ENCODE peak calls at places on chromosomes 16 and 17, in ten cellular contexts. Z is aorta, N is neural progenitor cell, B is heart left ventricle, O is Peyer's patch, W is ascending aorta, X is Karpas-422, L is cardiac muscle cell, P is adipocyte, I is A549. J is an unnamed sample.

GRCh38 chr17:76395980-76396379 is 11.6 kb downstream of the SPHK1 start:
- DNase-seq in Z (no peak), N (no peak), B (no peak), O (no peak), W (no peak), X (no peak), L (no peak), P (no peak), I (no peak), J (no peak)

GRCh38 chr17:76726766-76727718 is at the start of gene METTL23:
- DNase-seq in Z (peak; percentile 95), N (peak; percentile 81), B (peak; percentile 87), O (peak; percentile 85), W (no peak), X (peak; percentile 94), L (peak; percentile 83), P (peak; percentile 89), I (peak; percentile 81), J (peak; percentile 96)

GRCh38 chr17:42097691-42098661 is at the start of gene ZNF385C:
- DNase-seq in Z (no peak), N (peak; percentile 69), B (no peak), O (peak; percentile 39), W (no peak), X (no peak), L (no peak), P (peak; percentile 12), I (no peak), J (no peak)

GRCh38 chr17:68011199-68011665 is 15.0 kb upstream of the C17orf58 start:
- DNase-seq in Z (peak; percentile 80), N (peak; percentile 66), B (peak; percentile 48), O (peak; percentile 44), W (no peak), X (peak; percentile 85), L (peak; percentile 45), P (peak; percentile 48), I (peak; percentile 71), J (peak; percentile 77)

GRCh38 chr16:66447491-66447890 is 20.4 kb downstream of the BEAN1 start:
- DNase-seq in Z (no peak), N (no peak), B (no peak), O (no peak), W (no peak), X (no peak), L (no peak), P (no peak), I (no peak), J (no peak)

GRCh38 chr17:929547-929946 is 50.0 kb downstream of the NXN start:
- DNase-seq in Z (no peak), N (no peak), B (no peak), O (no peak), W (no peak), X (no peak), L (peak; percentile 54), P (no peak), I (no peak), J (no peak)

GRCh38 chr17:35345926-35346771 is 27.3 kb downstream of the SLFN11 start:
- DNase-seq in Z (peak; percentile 83), N (peak; percentile 38), B (peak; percentile 85), O (peak; percentile 63), W (no peak), X (no peak), L (peak; percentile 81), P (peak; percentile 58), I (no peak), J (no peak)

GRCh38 chr17:54982399-54982798 is 13.8 kb downstream of the STXBP4 start:
- DNase-seq in Z (no peak), N (no peak), B (no peak), O (no peak), W (no peak), X (no peak), L (peak; percentile 76), P (peak; percentile 62), I (peak; percentile 24), J (no peak)

DNA sequence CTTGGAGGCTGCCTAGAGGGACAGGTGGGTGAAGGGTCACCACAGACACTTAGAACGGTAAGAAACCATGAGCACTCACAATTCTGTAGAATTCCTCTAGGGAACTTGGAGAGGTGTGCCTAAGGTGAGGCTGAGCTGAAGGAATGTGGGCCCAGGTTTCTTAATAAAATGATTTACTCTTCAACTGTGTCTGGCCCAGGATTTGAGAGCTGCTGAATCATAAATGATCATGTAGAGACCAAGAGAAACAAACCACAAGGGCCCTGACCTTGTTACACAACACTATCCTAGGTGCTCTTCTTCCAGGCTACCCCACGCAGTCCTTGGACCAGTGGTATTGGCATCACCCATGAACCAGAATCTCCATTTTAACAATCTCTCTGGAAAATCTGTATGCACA is 27.7 kb downstream of the ZNF18 start:
- DNase-seq in Z (no peak), N (no peak), B (no peak), O (no peak), W (no peak), X (no peak), L (no peak), P (no peak), I (no peak), J (no peak)
- H3K9me3 ChIP-seq in Z (peaks cover 3% of the 10 kb centered on the region), N (no peaks in the 10 kb centered on the region), B (no peaks in the 10 kb centered on the region), O (peaks cover 5% of the 10 kb centered on the region), W (peaks cover 31% of the 10 kb centered on the region), X (peaks cover 10% of the 10 kb centered on the region), L (no peaks in the 10 kb centered on the region), P (peaks cover 12% of the 10 kb centered on the region), I (peaks cover 6% of the 10 kb centered on the region), J (peaks cover 14% of the 10 kb centered on the region)

GRCh38 chr17:27181935-27182334 is 112.0 kb upstream of the WSB1 start:
- DNase-seq in Z (no peak), N (no peak), B (no peak), O (no peak), W (no peak), X (no peak), L (no peak), P (no peak), I (no peak), J (no peak)
- H3K9me3 ChIP-seq in Z (no peaks in the 10 kb centered on the region), N (peaks cover 43% of the 10 kb centered on the region), B (no peaks in the 10 kb centered on the region), O (peaks cover 4% of the 10 kb centered on the region), W (no peaks in the 10 kb centered on the region), X (peaks cover 18% of the 10 kb centered on the region), L (peaks cover 6% of the 10 kb centered on the region), P (no peaks in the 10 kb centered on the region), I (no peaks in the 10 kb centered on the region), J (peaks cover 41% of the 10 kb centered on the region)

GRCh38 chr17:48347203-48347602 is 82.8 kb downstream of the SKAP1 start:
- DNase-seq in Z (no peak), N (no peak), B (no peak), O (no peak), W (no peak), X (no peak), L (no peak), P (no peak), I (no peak), J (no peak)
- H3K9me3 ChIP-seq in Z (peaks cover 2% of the 10 kb centered on the region), N (no peaks in the 10 kb centered on the region), B (no peaks in the 10 kb centered on the region), O (no peaks in the 10 kb centered on the region), W (no peaks in the 10 kb centered on the region), X (no peaks in the 10 kb centered on the region), L (no peaks in the 10 kb centered on the region), P (no peaks in the 10 kb centered on the region), I (no peaks in the 10 kb centered on the region), J (no peaks in the 10 kb centered on the region)

DNA sequence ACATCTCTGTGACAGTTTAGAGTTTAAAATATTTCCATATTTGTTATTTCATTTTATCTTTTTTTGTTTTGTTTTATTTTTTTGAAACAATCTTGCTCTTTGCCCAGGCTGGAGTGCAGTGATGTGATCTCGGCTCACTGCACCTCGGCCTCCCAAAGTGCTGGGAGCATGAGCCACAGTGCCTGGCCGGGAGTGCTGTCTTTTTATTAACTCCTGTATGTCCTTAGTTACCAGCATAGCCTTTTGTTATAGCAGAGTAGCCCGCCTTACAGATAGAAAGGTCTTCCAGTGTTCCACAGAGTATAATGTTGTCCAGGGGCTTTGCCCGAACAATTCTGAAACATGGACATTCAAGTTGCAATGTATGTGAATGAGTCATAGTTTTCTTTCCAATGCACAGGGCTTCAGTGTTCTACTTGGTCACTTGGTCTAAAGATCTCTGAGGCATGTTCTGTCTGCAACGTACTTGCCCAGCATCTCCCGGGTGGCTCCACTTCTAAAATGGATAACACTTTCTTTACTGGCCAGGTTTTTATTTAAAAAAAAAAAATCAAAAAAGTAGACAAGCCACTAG is 125.6 kb downstream of the KCNJ18 start:
- DNase-seq in Z (no peak), N (no peak), B (no peak), O (no peak), W (no peak), X (no peak), L (no peak), P (no peak), I (no peak), J (no peak)
- H3K9me3 ChIP-seq in Z (no peaks in the 10 kb centered on the region), N (peaks cover 76% of the 10 kb centered on the region), B (no peaks in the 10 kb centered on the region), O (no peaks in the 10 kb centered on the region), W (no peaks in the 10 kb centered on the region), X (no peaks in the 10 kb centered on the region), L (peaks cover 12% of the 10 kb centered on the region), P (no peaks in the 10 kb centered on the region), I (no peaks in the 10 kb centered on the region), J (no peaks in the 10 kb centered on the region)

GRCh38 chr16:35181422-35182030 is 1722.1 kb downstream of the TP53TG3F start:
- DNase-seq in Z (no peak), N (no peak), B (no peak), O (no peak), W (no peak), X (no peak), L (no peak), P (no peak), I (no peak), J (no peak)
- H3K9me3 ChIP-seq in Z (no peaks in the 10 kb centered on the region), N (peaks cover 19% of the 10 kb centered on the region), B (no peaks in the 10 kb centered on the region), O (no peaks in the 10 kb centered on the region), W (no peaks in the 10 kb centered on the region), X (peaks cover 43% of the 10 kb centered on the region), L (no peaks in the 10 kb centered on the region), P (no peaks in the 10 kb centered on the region), I (no peaks in the 10 kb centered on the region), J (no peaks in the 10 kb centered on the region)

GRCh38 chr16:79265701-79266100 is 334.8 kb downstream of the MAF start:
- DNase-seq in Z (no peak), N (no peak), B (no peak), O (no peak), W (no peak), X (no peak), L (no peak), P (no peak), I (no peak), J (no peak)
- H3K9me3 ChIP-seq in Z (peaks cover 3% of the 10 kb centered on the region), N (no peaks in the 10 kb centered on the region), B (no peaks in the 10 kb centered on the region), O (no peaks in the 10 kb centered on the region), W (no peaks in the 10 kb centered on the region), X (no peaks in the 10 kb centered on the region), L (no peaks in the 10 kb centered on the region), P (no peaks in the 10 kb centered on the region), I (no peaks in the 10 kb centered on the region), J (no peaks in the 10 kb centered on the region)

GRCh38 chr16:31879937-31880321 is 6.3 kb downstream of the ZNF267 start:
- DNase-seq in Z (no peak), N (no peak), B (no peak), O (no peak), W (no peak), X (no peak), L (no peak), P (no peak), I (no peak), J (no peak)
- H3K9me3 ChIP-seq in Z (no peaks in the 10 kb centered on the region), N (no peaks in the 10 kb centered on the region), B (no peaks in the 10 kb centered on the region), O (no peaks in the 10 kb centered on the region), W (no peaks in the 10 kb centered on the region), X (peaks cover 61% of the 10 kb centered on the region), L (no peaks in the 10 kb centered on the region), P (no peaks in the 10 kb centered on the region), I (peaks cover 81% of the 10 kb centered on the region), J (peaks cover 41% of the 10 kb centered on the region)

GRCh38 chr17:79135628-79136405 is 61.2 kb downstream of the ENGASE start:
- DNase-seq in Z (no peak), N (no peak), B (no peak), O (no peak), W (no peak), X (no peak), L (no peak), P (no peak), I (no peak), J (no peak)
- H3K9me3 ChIP-seq in Z (no peaks in the 10 kb centered on the region), N (no peaks in the 10 kb centered on the region), B (no peaks in the 10 kb centered on the region), O (no peaks in the 10 kb centered on the region), W (no peaks in the 10 kb centered on the region), X (no peaks in the 10 kb centered on the region), L (no peaks in the 10 kb centered on the region), P (no peaks in the 10 kb centered on the region), I (no peaks in the 10 kb centered on the region), J (no peaks in the 10 kb centered on the region)

J was measured in OCI-LY7.